ENCODE peak calls at places on chromosomes 11 and 22, in six cellular contexts. M, J, V, K, G and Z are unnamed samples.
A peak's percentile ranks its signal among the peaks of the same experiment; 100 is the strongest.

GRCh38 chr22:50483556-50483955 is 2.2 kb downstream of the ADM2 start:
- DNase-seq in M (no peak), J (no peak), V (no peak), K (peak; percentile 68), G (no peak), Z (no peak)

GRCh38 chr22:26660961-26661578 is 3.7 kb downstream of the MIAT start:
- DNase-seq in M (no peak), J (no peak), V (no peak), K (no peak), G (no peak), Z (no peak)

GRCh38 chr22:40224702-40225101 is 47.0 kb downstream of the TNRC6B start:
- DNase-seq in M (no peak), J (no peak), V (no peak), K (no peak), G (no peak), Z (no peak)

GRCh38 chr11:69799582-69799981 is 19.6 kb downstream of the FGF3 start:
- DNase-seq in M (no peak), J (peak; percentile 23), V (no peak), K (no peak), G (peak; percentile 63), Z (no peak)

GRCh38 chr22:23306926-23307325 is 126.6 kb downstream of the BCR start:
- DNase-seq in M (no peak), J (no peak), V (no peak), K (no peak), G (no peak), Z (no peak)

GRCh38 chr11:73404506-73405145 is 28.4 kb downstream of the RELT start:
- DNase-seq in M (no peak), J (no peak), V (no peak), K (no peak), G (no peak), Z (no peak)

GRCh38 chr22:30606455-30607299 is at the start of gene TCN2:
- DNase-seq in M (peak; percentile 61), J (peak; percentile 41), V (peak; percentile 86), K (peak; percentile 88), G (peak; percentile 80), Z (peak; percentile 74)

GRCh38 chr22:39318507-39319283 is 728 bp downstream of the RPL3 start:
- DNase-seq in M (no peak), J (no peak), V (peak; percentile 44), K (no peak), G (no peak), Z (no peak)

GRCh38 chr11:30635401-30635989 is 49.3 kb upstream of the MPPED2 start:
- DNase-seq in M (peak; percentile 19), J (no peak), V (no peak), K (peak; percentile 61), G (peak; percentile 63), Z (no peak)

GRCh38 chr11:12008790-12009616 is 577 bp upstream of the DKK3 start:
- DNase-seq in M (no peak), J (no peak), V (peak; percentile 14), K (peak; percentile 76), G (peak; percentile 99), Z (peak; percentile 47)

GRCh38 chr22:24706732-24707476 is 67.6 kb downstream of the PIWIL3 start:
- DNase-seq in M (no peak), J (no peak), V (no peak), K (no peak), G (no peak), Z (no peak)

GRCh38 chr11:37184371-37184770 is 586.3 kb upstream of the RAG2 start:
- DNase-seq in M (no peak), J (no peak), V (no peak), K (no peak), G (no peak), Z (no peak)

GRCh38 chr11:74312321-74312720 is 881 bp upstream of the P4HA3 start:
- DNase-seq in M (no peak), J (no peak), V (no peak), K (no peak), G (no peak), Z (no peak)

GRCh38 chr22:31291716-31292644 is at the start of gene PIK3IP1:
- DNase-seq in M (peak; percentile 83), J (peak; percentile 77), V (peak; percentile 95), K (peak; percentile 96), G (peak; percentile 83), Z (peak; percentile 92)

GRCh38 chr11:107591098-107591445 is at the start of gene ELMOD1:
- DNase-seq in M (no peak), J (peak; percentile 7), V (peak; percentile 19), K (peak; percentile 73), G (peak; percentile 90), Z (no peak)

GRCh38 chr11:70220136-70220535 is 17.0 kb downstream of the FADD start:
- DNase-seq in M (no peak), J (no peak), V (no peak), K (no peak), G (no peak), Z (no peak)

GRCh38 chr22:29782061-29782845 is 15.1 kb downstream of the UQCR10 start:
- DNase-seq in M (no peak), J (peak; percentile 50), V (peak; percentile 74), K (no peak), G (no peak), Z (peak; percentile 87)

GRCh38 chr11:19181673-19182261 is 20.0 kb downstream of the CSRP3 start:
- DNase-seq in M (no peak), J (no peak), V (no peak), K (no peak), G (no peak), Z (no peak)

GRCh38 chr11:1828542-1828941 is 6.2 kb upstream of the SYT8 start:
- DNase-seq in M (no peak), J (no peak), V (no peak), K (no peak), G (no peak), Z (no peak)

GRCh38 chr11:86896486-86896885 is 58.7 kb downstream of the FZD4 start:
- DNase-seq in M (no peak), J (no peak), V (no peak), K (no peak), G (no peak), Z (no peak)

GRCh38 chr11:20530942-20531703 is 68.3 kb upstream of the SLC6A5 start:
- DNase-seq in M (no peak), J (no peak), V (no peak), K (no peak), G (no peak), Z (no peak)

GRCh38 chr11:1026163-1026450 is 10.4 kb downstream of the MUC6 start:
- DNase-seq in M (no peak), J (no peak), V (no peak), K (no peak), G (no peak), Z (no peak)

GRCh38 chr11:106585061-106585460 is 433.2 kb downstream of the GUCY1A2 start:
- DNase-seq in M (peak; percentile 3), J (peak; percentile 20), V (no peak), K (no peak), G (peak; percentile 1), Z (no peak)

GRCh38 chr11:57338152-57338551 is at the start of gene P2RX3:
- DNase-seq in M (no peak), J (no peak), V (no peak), K (no peak), G (no peak), Z (no peak)

GRCh38 chr22:24772493-24773220 is 1.9 kb downstream of the PIWIL3 start:
- DNase-seq in M (peak; percentile 49), J (peak; percentile 61), V (no peak), K (no peak), G (peak; percentile 70), Z (no peak)

DNA sequence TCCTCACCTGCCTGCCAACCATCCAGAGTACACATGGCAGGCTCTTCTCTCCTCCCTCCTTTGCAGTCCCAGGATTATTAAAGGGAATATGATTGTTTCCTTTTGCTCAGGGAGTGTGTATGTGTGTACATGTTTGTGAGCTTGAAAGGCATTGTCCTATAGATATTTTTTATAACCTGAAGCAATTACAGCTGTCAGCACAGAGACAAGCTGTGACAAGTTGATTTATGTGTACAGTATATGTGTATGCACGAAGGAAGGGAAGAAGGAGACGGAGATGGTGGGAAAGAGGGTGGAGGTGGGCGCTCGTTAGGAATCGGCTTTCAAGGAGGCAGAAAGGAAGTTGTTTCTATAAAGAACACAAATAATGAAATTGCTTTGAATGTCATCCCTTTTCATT is 537.0 kb downstream of the NTM start:
- DNase-seq in M (no peak), J (no peak), V (no peak), K (no peak), G (no peak), Z (no peak)
- TF ChIP-seq EP300 in M (no peak), J (no peak), V (no peak), K (no peak), G (no peak), Z (no peak)

DNA sequence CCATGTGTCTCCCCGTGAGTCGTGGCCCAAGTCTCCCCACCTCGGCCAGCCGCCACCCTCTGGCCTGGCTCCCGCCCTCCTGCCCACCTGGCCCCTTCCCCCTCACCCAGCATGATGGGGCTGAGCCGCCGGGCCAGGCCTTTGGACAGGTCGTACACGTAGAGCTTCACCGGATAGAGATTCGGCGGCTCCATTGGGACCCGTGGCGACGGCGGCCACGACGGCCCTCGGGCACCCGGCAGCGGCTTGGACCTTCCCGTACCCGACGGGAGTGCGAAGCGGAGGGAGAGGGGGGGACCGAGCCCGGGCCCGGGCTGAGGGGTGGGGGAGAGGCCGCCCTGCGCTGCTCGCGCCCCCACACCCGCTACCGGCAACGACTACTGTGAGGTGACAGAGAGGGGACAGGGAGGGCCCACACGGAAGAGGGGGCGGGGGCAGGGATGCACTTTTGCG is at the start of gene DESI1:
- DNase-seq in M (no peak), J (peak; percentile 21), V (no peak), K (no peak), G (no peak), Z (no peak)
- TF ChIP-seq POLR2AphosphoS5 in M (peak; percentile 8), J (peak; percentile 90), V (peak; percentile 97), K (peak; percentile 90), G (peak; percentile 13), Z (peak; percentile 96)

GRCh38 chr11:44113572-44113971 is 18.1 kb downstream of the EXT2 start:
- DNase-seq in M (no peak), J (no peak), V (no peak), K (no peak), G (no peak), Z (no peak)

GRCh38 chr11:44112083-44112865 is 16.8 kb downstream of the EXT2 start:
- DNase-seq in M (no peak), J (no peak), V (no peak), K (no peak), G (peak; percentile 58), Z (no peak)

GRCh38 chr11:44108260-44108659 is 12.8 kb downstream of the EXT2 start:
- DNase-seq in M (no peak), J (no peak), V (no peak), K (no peak), G (no peak), Z (no peak)

GRCh38 chr11:44113018-44113417 is 17.5 kb downstream of the EXT2 start:
- DNase-seq in M (no peak), J (no peak), V (no peak), K (no peak), G (no peak), Z (no peak)

GRCh38 chr11:44110231-44110679 is 14.8 kb downstream of the EXT2 start:
- DNase-seq in M (no peak), J (peak; percentile 47), V (peak; percentile 53), K (no peak), G (peak; percentile 65), Z (peak; percentile 46)
- TF ChIP-seq EP300 in M (no peak), J (no peak), V (no peak), K (no peak), G (no peak), Z (no peak)

DNA sequence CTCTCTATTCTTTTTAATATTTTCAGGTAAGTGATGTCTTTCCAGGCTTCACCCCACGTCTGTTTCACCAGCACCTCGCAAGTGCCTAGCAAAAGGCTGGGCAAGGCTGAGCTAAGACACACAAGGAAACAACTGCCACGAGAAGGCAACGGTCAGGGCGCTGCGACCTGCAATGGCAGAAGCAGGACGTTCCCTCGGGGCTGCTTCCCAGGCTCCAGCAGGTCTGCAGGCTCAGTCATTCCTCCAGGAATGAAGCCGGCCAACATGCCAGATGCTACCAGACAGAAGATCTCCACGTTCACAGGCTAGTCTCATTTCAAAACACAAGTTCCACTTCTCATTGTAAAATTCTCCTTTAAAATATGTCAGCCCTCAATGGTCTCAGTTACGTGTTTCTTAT is 45.5 kb downstream of the CELSR1 start:
- DNase-seq in M (no peak), J (no peak), V (no peak), K (no peak), G (peak; percentile 46), Z (peak; percentile 35)
- TF ChIP-seq POLR2AphosphoS5 in M (no peak), J (no peak), V (no peak), K (no peak), G (no peak), Z (no peak)